ENCODE peak calls at places on chromosomes 12 and 14, in six cellular contexts. U is upper lobe of left lung, C is PC-3, I is colonic mucosa, L is GM23338, E is lung. Z is an unnamed sample.
A peak's percentile ranks its signal among the peaks of the same experiment; 100 is the strongest.

GRCh38 chr12:122721057-122721545 is 4.5 kb upstream of the HCAR3 start:
- DNase-seq in U (no peak), C (no peak), I (no peak), L (no peak), E (no peak), Z (no peak)

GRCh38 chr12:91636721-91637120 is 454.1 kb upstream of the DCN start:
- DNase-seq in U (no peak), C (no peak), I (no peak), L (no peak), E (no peak), Z (no peak)

GRCh38 chr12:8887285-8887715 is 27.0 kb upstream of the PHC1 start:
- DNase-seq in U (no peak), C (no peak), I (no peak), L (no peak), E (no peak), Z (no peak)

GRCh38 chr12:68612245-68612644 is 1.5 kb downstream of the RAP1B start:
- DNase-seq in U (no peak), C (peak; percentile 41), I (peak; percentile 42), L (no peak), E (no peak), Z (no peak)

GRCh38 chr12:132812631-132813305 is 15.9 kb downstream of the GOLGA3 start:
- DNase-seq in U (no peak), C (peak; percentile 22), I (no peak), L (no peak), E (no peak), Z (no peak)

GRCh38 chr14:101008631-101009336 is 105.3 kb upstream of the RTL1 start:
- DNase-seq in U (no peak), C (no peak), I (no peak), L (no peak), E (no peak), Z (no peak)

GRCh38 chr12:56286044-56286830 is 13.9 kb downstream of the CS start:
- DNase-seq in U (no peak), C (no peak), I (no peak), L (peak; percentile 8), E (no peak), Z (no peak)

GRCh38 chr14:101497910-101498860 is 63.1 kb upstream of the DIO3 start:
- DNase-seq in U (peak; percentile 14), C (no peak), I (no peak), L (no peak), E (no peak), Z (no peak)

GRCh38 chr12:26906024-26906423 is 31.8 kb downstream of the INTS13 start:
- DNase-seq in U (no peak), C (no peak), I (no peak), L (no peak), E (no peak), Z (no peak)

GRCh38 chr14:47674148-47674545 is 1.3 kb downstream of the MDGA2 start:
- DNase-seq in U (no peak), C (no peak), I (no peak), L (peak; percentile 55), E (no peak), Z (no peak)

GRCh38 chr12:65936529-65936911 is 112.2 kb downstream of the HMGA2 start:
- DNase-seq in U (no peak), C (no peak), I (no peak), L (no peak), E (no peak), Z (no peak)

GRCh38 chr14:102120888-102121287 is 18.8 kb upstream of the WDR20 start:
- DNase-seq in U (no peak), C (no peak), I (no peak), L (no peak), E (no peak), Z (no peak)

GRCh38 chr14:70779667-70780066 is 29.6 kb downstream of the MAP3K9 start:
- DNase-seq in U (no peak), C (no peak), I (no peak), L (no peak), E (no peak), Z (no peak)

GRCh38 chr14:55077155-55077554 is 25.7 kb downstream of the MAPK1IP1L start:
- DNase-seq in U (no peak), C (peak; percentile 44), I (peak; percentile 39), L (peak; percentile 35), E (no peak), Z (no peak)

GRCh38 chr12:66188584-66189475 is at the start of gene IRAK3:
- DNase-seq in U (peak; percentile 96), C (no peak), I (peak; percentile 70), L (peak; percentile 69), E (peak; percentile 89), Z (peak; percentile 55)

GRCh38 chr12:3213171-3213570 is 136.0 kb downstream of the TSPAN9 start:
- DNase-seq in U (no peak), C (no peak), I (no peak), L (no peak), E (no peak), Z (no peak)

GRCh38 chr14:22848391-22849164 is 12.2 kb downstream of the MMP14 start:
- DNase-seq in U (no peak), C (no peak), I (peak; percentile 46), L (peak; percentile 48), E (peak; percentile 64), Z (no peak)

GRCh38 chr12:58364389-58365086 is 423.2 kb downstream of the ATP23 start:
- DNase-seq in U (no peak), C (peak; percentile 98), I (no peak), L (no peak), E (no peak), Z (no peak)

GRCh38 chr14:85634205-85634604 is 104.3 kb downstream of the FLRT2 start:
- DNase-seq in U (no peak), C (no peak), I (no peak), L (no peak), E (no peak), Z (no peak)

GRCh38 chr14:73245401-73246325 is 8.4 kb downstream of the PAPLN start:
- DNase-seq in U (peak; percentile 76), C (no peak), I (peak; percentile 42), L (peak; percentile 86), E (peak; percentile 50), Z (peak; percentile 42)

GRCh38 chr14:98743536-98743935 is 528.5 kb downstream of the BCL11B start:
- DNase-seq in U (no peak), C (no peak), I (no peak), L (no peak), E (peak; percentile 24), Z (no peak)

GRCh38 chr12:97568336-97569180 is 106.0 kb downstream of the RMST start:
- DNase-seq in U (peak; percentile 59), C (peak; percentile 96), I (peak; percentile 27), L (no peak), E (no peak), Z (no peak)

GRCh38 chr12:71141270-71141948 is 16.4 kb downstream of the TSPAN8 start:
- DNase-seq in U (no peak), C (no peak), I (no peak), L (no peak), E (no peak), Z (no peak)

GRCh38 chr12:82357340-82357739 is 847 bp downstream of the CCDC59 start:
- DNase-seq in U (no peak), C (no peak), I (no peak), L (no peak), E (no peak), Z (no peak)

GRCh38 chr12:52825961-52826360 is 8.2 kb downstream of the KRT79 start:
- DNase-seq in U (no peak), C (no peak), I (no peak), L (no peak), E (no peak), Z (no peak)

GRCh38 chr12:52823761-52824450 is 10.0 kb upstream of the KRT4 start:
- DNase-seq in U (no peak), C (no peak), I (no peak), L (no peak), E (no peak), Z (no peak)

GRCh38 chr12:52822771-52823510 is 9.0 kb upstream of the KRT4 start:
- DNase-seq in U (no peak), C (no peak), I (no peak), L (no peak), E (no peak), Z (no peak)

GRCh38 chr12:52826611-52827498 is 7.3 kb downstream of the KRT79 start:
- DNase-seq in U (no peak), C (no peak), I (no peak), L (peak; percentile 55), E (no peak), Z (no peak)

GRCh38 chr12:52824741-52825410 is 9.2 kb downstream of the KRT79 start:
- DNase-seq in U (no peak), C (no peak), I (no peak), L (no peak), E (no peak), Z (no peak)
- H3K4me1 ChIP-seq in U (no peaks in the 10 kb centered on the region), C (peaks cover 12% of the 10 kb centered on the region), I (no peaks in the 10 kb centered on the region), L (no peaks in the 10 kb centered on the region), E (peaks cover 5% of the 10 kb centered on the region), Z (no peaks in the 10 kb centered on the region)

GRCh38 chr12:106663385-106663784 is 80.6 kb downstream of the RFX4 start:
- DNase-seq in U (no peak), C (no peak), I (no peak), L (no peak), E (no peak), Z (no peak)
- TF ChIP-seq CTCF in U (no peak), C (no peak), I (no peak), L (no peak), E (no peak), Z (no peak)

GRCh38 chr14:103541494-103541943 is 12.5 kb downstream of the TRMT61A start:
- DNase-seq in U (no peak), C (no peak), I (no peak), L (no peak), E (no peak), Z (no peak)
- H3K4me1 ChIP-seq in U (peaks cover 50% of the 10 kb centered on the region), C (peaks cover 47% of the 10 kb centered on the region), I (peaks cover 35% of the 10 kb centered on the region), L (peaks cover 18% of the 10 kb centered on the region), E (peaks cover 38% of the 10 kb centered on the region), Z (peaks cover 2% of the 10 kb centered on the region)

GRCh38 chr12:62582065-62582366 is 115.4 kb downstream of the MON2 start:
- DNase-seq in U (no peak), C (no peak), I (no peak), L (no peak), E (no peak), Z (no peak)
- TF ChIP-seq CTCF in U (no peak), C (peak; percentile 2), I (no peak), L (no peak), E (no peak), Z (peak; percentile 19)

DNA sequence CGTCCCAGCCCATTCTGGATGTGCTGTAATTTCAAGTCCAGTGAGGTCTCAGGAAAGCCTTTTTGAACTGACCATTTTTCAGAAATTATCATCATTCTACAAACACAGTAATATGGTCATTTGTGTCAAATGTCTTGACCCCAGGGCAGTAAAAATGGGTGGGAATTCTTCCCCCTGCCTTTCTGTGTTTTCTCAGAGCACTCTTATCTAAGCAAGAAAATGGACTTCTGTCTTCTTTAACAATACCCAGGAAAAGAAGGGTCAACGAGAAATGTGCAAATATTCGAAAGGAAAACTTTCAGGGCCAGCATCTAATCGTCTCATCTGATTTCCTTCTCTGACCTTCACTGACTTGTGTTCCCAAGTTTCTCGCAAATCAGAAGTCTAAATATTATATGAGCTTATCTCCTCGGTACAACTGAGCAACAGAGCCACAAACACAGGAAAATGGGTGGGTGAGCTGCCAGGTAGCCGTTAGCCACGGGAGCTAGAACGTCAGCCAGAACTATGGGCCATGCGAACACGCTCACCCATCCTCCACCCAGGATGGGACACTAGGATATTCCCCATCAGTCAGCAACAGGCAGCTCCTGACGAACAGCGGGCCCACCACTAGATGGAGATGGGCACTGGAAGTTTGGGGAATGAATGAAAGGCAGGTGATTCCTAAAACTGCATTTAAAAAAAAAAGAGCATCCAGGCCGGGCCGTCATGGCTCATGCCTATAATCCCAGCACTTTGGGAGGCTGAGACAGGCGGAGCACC is 57.1 kb downstream of the VWF start:
- DNase-seq in U (peak; percentile 46), C (peak; percentile 75), I (no peak), L (peak; percentile 79), E (no peak), Z (no peak)
- H3K4me1 ChIP-seq in U (peaks cover 43% of the 10 kb centered on the region), C (peaks cover 9% of the 10 kb centered on the region), I (no peaks in the 10 kb centered on the region), L (peaks cover 5% of the 10 kb centered on the region), E (peaks cover 8% of the 10 kb centered on the region), Z (peaks cover 5% of the 10 kb centered on the region)

Z was measured in CD8-positive, alpha-beta T cell.